ENCODE peak calls at places on chromosomes 1 and 21, in six cellular contexts. One of them, this sample, is unnamed.

GRCh38 chr1:182601926-182602325 is 2.3 kb downstream of the RGS16 start:
- DNase-seq in fibroblast of lung: no peak
- DNase-seq in AG09319: no peak
- DNase-seq in stimulated activated CD4-positive, alpha-beta T cell treated with anti-CD3 and anti-CD28 coated beads, Interleukin-4, amount 100 ng/mL, for 24 hours: no peak
- DNase-seq in ecto neural progenitor cell: no peak
- DNase-seq in HuH-7.5: no peak
- DNase-seq in this sample: no peak

GRCh38 chr21:38327984-38328383 is 71.2 kb downstream of the KCNJ15 start:
- DNase-seq in fibroblast of lung: peak; percentile 80
- DNase-seq in AG09319: no peak
- DNase-seq in stimulated activated CD4-positive, alpha-beta T cell treated with anti-CD3 and anti-CD28 coated beads, Interleukin-4, amount 100 ng/mL, for 24 hours: no peak
- DNase-seq in ecto neural progenitor cell: no peak
- DNase-seq in HuH-7.5: no peak
- DNase-seq in this sample: peak; percentile 26

GRCh38 chr1:192474080-192474683 is 101.4 kb upstream of the RGS1 start:
- DNase-seq in ecto neural progenitor cell: no peak
- DNase-seq in stimulated activated CD4-positive, alpha-beta T cell treated with anti-CD3 and anti-CD28 coated beads, Interleukin-4, amount 100 ng/mL, for 24 hours: no peak
- DNase-seq in AG09319: no peak
- DNase-seq in fibroblast of lung: no peak
- DNase-seq in HuH-7.5: no peak
- DNase-seq in this sample: no peak

GRCh38 chr1:179953974-179954493 is 576 bp upstream of the CEP350 start:
- DNase-seq in HuH-7.5: no peak
- DNase-seq in AG09319: no peak
- DNase-seq in stimulated activated CD4-positive, alpha-beta T cell treated with anti-CD3 and anti-CD28 coated beads, Interleukin-4, amount 100 ng/mL, for 24 hours: peak; percentile 60
- DNase-seq in fibroblast of lung: no peak
- DNase-seq in ecto neural progenitor cell: no peak
- DNase-seq in this sample: peak; percentile 71

GRCh38 chr1:16924919-16925477 is 3.3 kb downstream of the CROCC start:
- DNase-seq in fibroblast of lung: no peak
- DNase-seq in ecto neural progenitor cell: peak; percentile 49
- DNase-seq in HuH-7.5: no peak
- DNase-seq in stimulated activated CD4-positive, alpha-beta T cell treated with anti-CD3 and anti-CD28 coated beads, Interleukin-4, amount 100 ng/mL, for 24 hours: no peak
- DNase-seq in AG09319: no peak
- DNase-seq in this sample: no peak

GRCh38 chr1:31199301-31199790 is 40.3 kb downstream of the NKAIN1 start:
- DNase-seq in HuH-7.5: no peak
- DNase-seq in stimulated activated CD4-positive, alpha-beta T cell treated with anti-CD3 and anti-CD28 coated beads, Interleukin-4, amount 100 ng/mL, for 24 hours: no peak
- DNase-seq in ecto neural progenitor cell: no peak
- DNase-seq in fibroblast of lung: no peak
- DNase-seq in AG09319: no peak
- DNase-seq in this sample: no peak

GRCh38 chr1:152479792-152480595 is 30.6 kb upstream of the LCE5A start:
- DNase-seq in AG09319: no peak
- DNase-seq in fibroblast of lung: no peak
- DNase-seq in HuH-7.5: peak; percentile 20
- DNase-seq in stimulated activated CD4-positive, alpha-beta T cell treated with anti-CD3 and anti-CD28 coated beads, Interleukin-4, amount 100 ng/mL, for 24 hours: peak; percentile 70
- DNase-seq in ecto neural progenitor cell: no peak
- DNase-seq in this sample: peak; percentile 83

GRCh38 chr1:185408675-185409270 is 91.7 kb upstream of the IVNS1ABP start:
- DNase-seq in AG09319: no peak
- DNase-seq in HuH-7.5: no peak
- DNase-seq in ecto neural progenitor cell: no peak
- DNase-seq in fibroblast of lung: peak; percentile 54
- DNase-seq in stimulated activated CD4-positive, alpha-beta T cell treated with anti-CD3 and anti-CD28 coated beads, Interleukin-4, amount 100 ng/mL, for 24 hours: no peak
- DNase-seq in this sample: no peak

GRCh38 chr1:195828322-195828721 is 779.9 kb downstream of the KCNT2 start:
- DNase-seq in HuH-7.5: no peak
- DNase-seq in fibroblast of lung: no peak
- DNase-seq in ecto neural progenitor cell: no peak
- DNase-seq in stimulated activated CD4-positive, alpha-beta T cell treated with anti-CD3 and anti-CD28 coated beads, Interleukin-4, amount 100 ng/mL, for 24 hours: no peak
- DNase-seq in AG09319: no peak
- DNase-seq in this sample: no peak

This sample was measured in activated CD4-positive, alpha-beta T cell treated with anti-CD3 and anti-CD28 coated beads for 36 hours.